ENCODE peak calls at places on chromosomes 1 and 21, in ten cellular contexts. I is T-cell; F is AG09319; L is Caki2; N is NCI-H1092; D is AG04450; E is body of pancreas; Q is NCI-H345; O is stimulated activated naive CD8-positive, alpha-beta T cell treated with anti-CD3 and anti-CD28 coated beads, Interleukin-15, amount 100 ng/mL, for 72 hours; C is neural progenitor cell. U is an unnamed sample.

GRCh38 chr21:29007801-29008200 is 11.3 kb downstream of the RWDD2B start:
- DNase-seq in I (no peak), F (no peak), L (no peak), N (no peak), D (no peak), E (no peak), Q (no peak), O (no peak), C (no peak), U (peak; percentile 12)

GRCh38 chr1:157725214-157725577 is 24.6 kb upstream of the FCRL3 start:
- DNase-seq in I (peak; percentile 6), F (no peak), L (no peak), N (no peak), D (no peak), E (no peak), Q (no peak), O (no peak), C (no peak), U (no peak)

GRCh38 chr1:168879906-168880734 is 151.1 kb upstream of the DPT start:
- DNase-seq in I (no peak), F (no peak), L (no peak), N (no peak), D (no peak), E (peak; percentile 19), Q (no peak), O (no peak), C (peak; percentile 3), U (no peak)

GRCh38 chr21:32302560-32302959 is 3.9 kb downstream of the MRAP start:
- DNase-seq in I (no peak), F (no peak), L (no peak), N (no peak), D (no peak), E (no peak), Q (no peak), O (no peak), C (no peak), U (no peak)

GRCh38 chr1:94866178-94866822 is 46.1 kb downstream of the SLC44A3 start:
- DNase-seq in I (no peak), F (no peak), L (no peak), N (peak; percentile 22), D (peak; percentile 66), E (no peak), Q (peak; percentile 15), O (no peak), C (no peak), U (no peak)

GRCh38 chr1:59083946-59084865 is 212.7 kb upstream of the FGGY start:
- DNase-seq in I (no peak), F (no peak), L (no peak), N (no peak), D (no peak), E (peak; percentile 24), Q (no peak), O (peak; percentile 5), C (peak; percentile 37), U (peak; percentile 35)

GRCh38 chr1:148328884-148329283 is 154.2 kb downstream of the PPIAL4G start:
- DNase-seq in I (no peak), F (no peak), L (no peak), N (no peak), D (no peak), E (no peak), Q (no peak), O (no peak), C (no peak), U (no peak)

GRCh38 chr21:28283652-28284490 is 708.8 kb downstream of the LTN1 start:
- DNase-seq in I (no peak), F (peak; percentile 84), L (peak; percentile 80), N (no peak), D (peak; percentile 75), E (peak; percentile 15), Q (no peak), O (no peak), C (no peak), U (peak; percentile 8)

GRCh38 chr1:2896824-2897223 is 95.3 kb upstream of the TTC34 start:
- DNase-seq in I (no peak), F (no peak), L (no peak), N (no peak), D (no peak), E (no peak), Q (no peak), O (no peak), C (no peak), U (no peak)

GRCh38 chr1:221897312-221897711 is 155.4 kb upstream of the DUSP10 start:
- DNase-seq in I (no peak), F (peak; percentile 69), L (no peak), N (no peak), D (peak; percentile 18), E (no peak), Q (no peak), O (no peak), C (no peak), U (no peak)

GRCh38 chr1:165570078-165570477 is 26.3 kb downstream of the LRRC52 start:
- DNase-seq in I (no peak), F (no peak), L (no peak), N (no peak), D (no peak), E (no peak), Q (no peak), O (no peak), C (no peak), U (no peak)

GRCh38 chr1:69913967-69914366 is 291.4 kb downstream of the LRRC40 start:
- DNase-seq in I (no peak), F (peak; percentile 56), L (no peak), N (no peak), D (peak; percentile 1), E (no peak), Q (no peak), O (no peak), C (no peak), U (no peak)

GRCh38 chr1:195962051-195962450 is 646.2 kb downstream of the KCNT2 start:
- DNase-seq in I (no peak), F (no peak), L (no peak), N (no peak), D (no peak), E (no peak), Q (no peak), O (no peak), C (no peak), U (no peak)

U was measured in ELF-1.